ENCODE peak calls at places on chromosome 1, in six cellular contexts. R is H1, G is HepG2, E is GM12878, I is K562, C is SK-N-SH. J is an unnamed sample.

GRCh38 chr1:46797696-46798470 is 963 bp upstream of the CYP4B1 start:
- DNase-seq in G (no peak), I (peak), C (no peak), E (no peak), R (no peak), J (no peak)

GRCh38 chr1:178693368-178693767 is 31.7 kb upstream of the RALGPS2 start:
- DNase-seq in E (no peak), I (no peak), R (peak), G (peak), C (no peak), J (no peak)

GRCh38 chr1:118154220-118154619 is 30.8 kb downstream of the SPAG17 start:
- DNase-seq in G (no peak), I (no peak), C (no peak), R (no peak), E (peak), J (no peak)

GRCh38 chr1:114272593-114272992 is 118.9 kb upstream of the SYT6 start:
- DNase-seq in C (no peak), E (no peak), R (no peak), I (no peak), G (no peak), J (no peak)

GRCh38 chr1:65630855-65631254 is 161.8 kb upstream of the PDE4B start:
- DNase-seq in E (no peak), I (no peak), R (no peak), G (no peak), C (no peak), J (no peak)

GRCh38 chr1:21100496-21100895 is 76.2 kb downstream of the EIF4G3 start:
- DNase-seq in I (no peak), E (no peak), R (no peak), C (no peak), G (no peak), J (peak)

GRCh38 chr1:3524571-3525203 is 70.2 kb downstream of the ARHGEF16 start:
- DNase-seq in I (no peak), G (no peak), R (no peak), C (no peak), E (no peak), J (no peak)

GRCh38 chr1:205923663-205924435 is 19.4 kb downstream of the SLC26A9 start:
- DNase-seq in E (no peak), I (no peak), R (no peak), C (no peak), G (no peak), J (no peak)

GRCh38 chr1:177023710-177024109 is 140.8 kb downstream of the ASTN1 start:
- DNase-seq in R (no peak), G (no peak), E (no peak), I (no peak), C (peak), J (no peak)
- TF ChIP-seq GABPA in R (no peak), G (no peak), E (no peak), I (no peak), C (no peak), J (no peak)

GRCh38 chr1:61241864-61242472 is 159.6 kb downstream of the NFIA start:
- DNase-seq in G (no peak), R (no peak), E (no peak), I (no peak), C (no peak), J (no peak)

GRCh38 chr1:61241411-61241838 is 159.1 kb downstream of the NFIA start:
- DNase-seq in C (no peak), R (no peak), E (no peak), G (no peak), I (no peak), J (no peak)

GRCh38 chr1:61246001-61246400 is 163.6 kb downstream of the NFIA start:
- DNase-seq in E (no peak), R (no peak), G (no peak), C (no peak), I (no peak), J (no peak)

GRCh38 chr1:61247051-61247854 is 164.9 kb downstream of the NFIA start:
- DNase-seq in E (no peak), I (no peak), C (no peak), R (no peak), G (no peak), J (no peak)

DNA sequence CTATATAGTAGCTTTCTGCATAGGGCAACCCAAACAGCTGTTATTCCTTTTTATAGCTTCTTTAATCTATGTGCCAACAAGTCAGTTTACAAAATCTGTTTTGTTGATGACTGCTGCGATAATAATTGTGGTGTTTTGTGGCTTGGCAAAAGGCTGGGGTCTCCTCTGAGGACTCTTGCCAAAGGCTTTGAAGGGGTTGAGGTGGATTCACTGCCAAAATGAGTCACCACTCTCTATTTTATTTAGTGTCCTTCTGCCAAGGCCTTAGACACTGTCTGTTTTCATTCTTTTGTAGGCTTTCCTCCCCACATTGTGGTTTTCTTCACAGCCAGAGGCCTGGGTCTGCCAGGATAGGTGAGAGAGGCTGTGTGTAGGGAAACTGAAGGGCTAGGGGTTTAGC is 161.8 kb downstream of the NFIA start:
- DNase-seq in E (no peak), I (no peak), R (no peak), C (no peak), G (no peak), J (no peak)
- TF ChIP-seq GABPA in E (no peak), I (no peak), R (no peak), C (no peak), G (no peak), J (no peak)

DNA sequence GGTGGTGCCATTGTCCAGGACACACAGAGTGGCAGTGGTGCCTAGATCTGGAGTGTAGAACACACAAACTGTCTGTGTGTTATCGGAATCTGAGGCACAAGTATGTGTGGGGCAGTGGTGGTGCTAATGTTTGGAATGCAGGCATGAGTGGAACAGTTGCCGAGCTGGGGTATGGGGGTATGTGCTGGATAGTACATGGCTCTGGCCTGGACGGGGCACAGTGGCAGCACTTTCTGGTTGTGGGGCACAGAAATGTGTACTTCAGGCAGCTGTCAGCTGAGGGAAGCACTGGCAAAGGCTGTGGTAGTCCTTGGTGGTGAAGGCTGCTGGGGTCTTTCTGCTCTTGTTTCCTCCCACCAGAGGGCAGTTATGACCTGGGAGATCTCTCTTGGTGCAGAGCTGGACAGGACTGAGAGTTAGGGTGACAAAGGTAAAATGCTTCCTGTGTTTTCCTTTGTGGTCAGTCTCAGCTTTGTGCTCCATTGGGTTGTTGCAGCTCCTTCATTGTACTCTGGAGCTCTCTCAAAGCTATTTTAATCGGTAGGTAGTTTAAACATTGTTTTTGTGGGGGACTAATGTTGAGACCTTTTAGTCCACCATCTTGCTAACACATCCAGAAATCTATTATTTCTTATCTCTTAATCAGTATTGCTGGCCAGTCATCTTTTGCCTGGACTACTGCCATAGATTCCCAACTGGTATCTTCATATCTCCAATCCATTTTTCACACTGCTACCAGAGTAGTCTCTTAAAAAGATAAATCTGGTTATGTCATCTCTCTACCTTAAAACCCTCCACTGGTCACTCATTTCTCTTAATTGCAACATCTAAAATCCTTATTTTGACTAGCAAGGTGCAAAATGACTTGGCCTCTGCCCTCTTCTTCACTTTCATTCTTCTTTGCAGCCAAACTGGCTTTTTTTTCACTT is 83.9 kb upstream of the NBPF4 start:
- DNase-seq in C (no peak), G (peak), R (peak), E (no peak), I (no peak), J (no peak)
- TF ChIP-seq GABPA in C (no peak), G (no peak), R (no peak), E (no peak), I (no peak), J (no peak)

DNA sequence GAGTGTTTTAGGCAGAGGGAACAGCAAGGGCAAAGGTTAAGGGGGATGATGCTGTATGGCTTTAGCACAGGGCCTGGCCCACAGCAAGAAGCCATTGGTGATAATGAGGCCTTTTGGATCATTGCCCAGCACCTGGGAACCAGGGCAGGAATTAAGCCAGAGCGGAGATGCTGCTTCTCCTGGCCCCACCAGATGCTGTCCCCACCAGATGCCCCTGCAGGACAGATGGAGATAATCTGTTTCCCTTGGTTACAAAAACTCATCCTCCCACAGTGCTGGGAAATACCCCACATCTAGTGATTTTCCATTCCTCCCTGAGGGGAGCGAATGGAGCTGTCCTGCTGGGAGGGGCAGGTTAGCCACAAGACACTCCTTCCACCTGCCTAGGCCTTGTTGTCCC is 18.8 kb downstream of the OPRD1 start:
- DNase-seq in C (peak), G (no peak), E (no peak), R (no peak), I (no peak), J (no peak)
- TF ChIP-seq GABPA in C (no peak), G (no peak), E (no peak), R (no peak), I (no peak), J (no peak)